ENCODE peak calls at places on chromosomes 16 and 17, in ten cellular contexts. B is SK-N-SH, D is HCT116, N is PC-3, P is GM23248, W is IMR-90, R is mesenchymal stem cell, X is endothelial cell of umbilical vein, M is fibroblast of lung, U is K562. C is an unnamed sample. For H3K9me3 and H3K36me3, the result is how much of the 10 kb centered on the place peaks cover.

GRCh38 chr16:10776280-10776679 is 32.6 kb downstream of the NUBP1 start:
- DNase-seq in D (no peak), N (no peak), B (no peak), M (no peak), W (no peak), P (no peak), X (no peak), R (no peak), U (no peak), C (no peak)

GRCh38 chr16:52451971-52452421 is 94.9 kb downstream of the TOX3 start:
- DNase-seq in W (no peak), P (no peak), B (no peak), M (no peak), D (no peak), X (no peak), U (no peak), N (no peak), R (no peak), C (peak)

GRCh38 chr17:7632492-7632894 is 2.6 kb downstream of the SHBG start:
- DNase-seq in N (peak), B (no peak), D (peak), U (peak), M (peak), W (peak), X (peak), P (peak), R (peak), C (peak)

GRCh38 chr17:68821860-68822693 is 133.1 kb downstream of the ABCA8 start:
- DNase-seq in W (peak), X (peak), N (peak), P (peak), B (peak), R (peak), U (no peak), M (peak), D (peak), C (no peak)

GRCh38 chr17:31068291-31068690 is 26.5 kb upstream of the NF1 start:
- DNase-seq in X (peak), N (peak), U (peak), P (peak), M (peak), B (peak), D (peak), R (peak), W (peak), C (peak)

GRCh38 chr17:27502526-27503324 is 46.5 kb downstream of the KSR1 start:
- DNase-seq in X (no peak), B (no peak), R (peak), W (peak), U (no peak), M (peak), N (no peak), P (peak), D (no peak), C (no peak)

GRCh38 chr17:80354381-80354780 is 60.6 kb upstream of the ENDOV start:
- DNase-seq in P (no peak), M (no peak), R (no peak), N (no peak), X (no peak), W (no peak), D (no peak), B (no peak), U (no peak), C (no peak)

GRCh38 chr17:37706446-37706845 is 38.4 kb downstream of the HNF1B start:
- DNase-seq in P (no peak), W (no peak), D (no peak), B (no peak), M (no peak), R (no peak), X (no peak), U (no peak), N (no peak), C (no peak)

GRCh38 chr17:55852734-55853133 is 101.9 kb downstream of the PCTP start:
- DNase-seq in P (no peak), W (no peak), R (no peak), U (no peak), X (no peak), M (no peak), D (no peak), N (no peak), B (no peak), C (no peak)

GRCh38 chr17:71842991-71843390 is 277.8 kb upstream of the SOX9 start:
- DNase-seq in X (no peak), N (no peak), D (no peak), U (no peak), W (no peak), R (no peak), P (no peak), B (no peak), M (no peak), C (no peak)

GRCh38 chr16:20734782-20735181 is 6.8 kb downstream of the THUMPD1 start:
- DNase-seq in D (no peak), X (no peak), R (no peak), B (no peak), U (no peak), M (no peak), W (no peak), N (no peak), P (no peak), C (no peak)

GRCh38 chr16:11833951-11834695 is 17.2 kb downstream of the RSL1D1 start:
- DNase-seq in X (no peak), R (peak), N (peak), D (no peak), B (no peak), P (peak), W (peak), M (peak), U (no peak), C (no peak)

GRCh38 chr17:82920150-82920549 is 80.3 kb upstream of the ZNF750 start:
- DNase-seq in U (no peak), B (no peak), N (no peak), R (no peak), P (no peak), W (no peak), D (no peak), M (no peak), X (no peak), C (no peak)

GRCh38 chr16:495127-495748 is 32.3 kb upstream of the CAPN15 start:
- DNase-seq in N (peak), W (peak), D (no peak), M (peak), X (peak), P (peak), B (peak), R (peak), U (peak), C (no peak)

GRCh38 chr16:12260647-12261262 is 284.2 kb downstream of the SNX29 start:
- DNase-seq in P (no peak), X (no peak), N (no peak), W (peak), U (peak), B (no peak), D (peak), R (peak), M (peak), C (no peak)

GRCh38 chr16:67884684-67885083 is at the start of gene NRN1L:
- DNase-seq in D (no peak), M (peak), N (peak), X (no peak), P (peak), U (peak), B (peak), W (peak), R (peak), C (peak)

GRCh38 chr16:49527621-49528020 is 154.0 kb downstream of the C16orf78 start:
- DNase-seq in W (no peak), B (peak), P (no peak), U (no peak), D (no peak), M (peak), R (no peak), X (no peak), N (no peak), C (peak)

GRCh38 chr16:8926827-8927226 is 36.9 kb downstream of the USP7 start:
- DNase-seq in W (no peak), B (no peak), U (no peak), D (no peak), X (no peak), N (no peak), M (no peak), P (no peak), R (no peak), C (no peak)

GRCh38 chr16:580141-580945 is 9.5 kb upstream of the RAB40C start:
- DNase-seq in W (no peak), U (no peak), B (no peak), P (no peak), X (no peak), D (no peak), M (no peak), N (no peak), R (no peak), C (no peak)

GRCh38 chr17:17545031-17545820 is 46.3 kb downstream of the PEMT start:
- DNase-seq in W (peak), B (no peak), M (peak), P (peak), X (no peak), U (no peak), R (no peak), D (no peak), N (no peak), C (no peak)

GRCh38 chr16:75172578-75172977 is 24.3 kb downstream of the ZFP1 start:
- DNase-seq in M (no peak), W (no peak), U (no peak), R (no peak), D (no peak), X (no peak), B (no peak), P (no peak), N (no peak), C (no peak)

GRCh38 chr17:7888184-7888920 is at the start of gene CHD3:
- DNase-seq in X (no peak), U (no peak), B (no peak), N (peak), W (peak), P (peak), M (peak), D (no peak), R (peak), C (peak)

GRCh38 chr16:19841184-19841583 is 43.5 kb downstream of the GPRC5B start:
- DNase-seq in M (no peak), R (no peak), B (no peak), W (no peak), N (no peak), X (no peak), U (no peak), P (no peak), D (no peak), C (no peak)

GRCh38 chr17:1590031-1590746 is 27.6 kb upstream of the PITPNA start:
- DNase-seq in R (peak), N (peak), P (peak), D (peak), X (peak), M (peak), B (no peak), U (peak), W (peak), C (peak)

GRCh38 chr17:82709676-82710498 is 6.6 kb upstream of the FN3KRP start:
- DNase-seq in X (no peak), W (no peak), M (no peak), B (no peak), D (no peak), U (no peak), P (no peak), R (no peak), N (no peak), C (no peak)

GRCh38 chr17:3894188-3894587 is 1.3 kb upstream of the CAMKK1 start:
- DNase-seq in X (no peak), D (no peak), R (no peak), U (no peak), W (no peak), P (no peak), M (no peak), B (no peak), N (no peak), C (peak)

GRCh38 chr17:76095943-76096342 is 7.6 kb downstream of the EXOC7 start:
- DNase-seq in D (no peak), P (no peak), M (no peak), U (no peak), W (no peak), N (no peak), B (no peak), X (no peak), R (no peak), C (no peak)

GRCh38 chr17:44770526-44770925 is 11.7 kb downstream of the ADAM11 start:
- DNase-seq in X (no peak), N (no peak), R (no peak), M (no peak), U (no peak), W (no peak), P (no peak), D (no peak), B (no peak), C (no peak)

GRCh38 chr17:17853811-17854527 is 17.2 kb upstream of the SREBF1 start:
- DNase-seq in M (no peak), X (no peak), D (no peak), N (peak), R (no peak), U (no peak), B (no peak), P (peak), W (no peak), C (no peak)

GRCh38 chr17:51298508-51299371 is 38.4 kb downstream of the UTP18 start:
- DNase-seq in P (peak), M (peak), B (peak), N (peak), D (peak), U (peak), X (peak), R (peak), W (peak), C (no peak)

GRCh38 chr16:27145630-27146029 is 57.7 kb upstream of the KDM8 start:
- DNase-seq in B (no peak), D (no peak), W (no peak), N (no peak), P (no peak), X (no peak), U (no peak), R (no peak), M (no peak), C (no peak)

DNA sequence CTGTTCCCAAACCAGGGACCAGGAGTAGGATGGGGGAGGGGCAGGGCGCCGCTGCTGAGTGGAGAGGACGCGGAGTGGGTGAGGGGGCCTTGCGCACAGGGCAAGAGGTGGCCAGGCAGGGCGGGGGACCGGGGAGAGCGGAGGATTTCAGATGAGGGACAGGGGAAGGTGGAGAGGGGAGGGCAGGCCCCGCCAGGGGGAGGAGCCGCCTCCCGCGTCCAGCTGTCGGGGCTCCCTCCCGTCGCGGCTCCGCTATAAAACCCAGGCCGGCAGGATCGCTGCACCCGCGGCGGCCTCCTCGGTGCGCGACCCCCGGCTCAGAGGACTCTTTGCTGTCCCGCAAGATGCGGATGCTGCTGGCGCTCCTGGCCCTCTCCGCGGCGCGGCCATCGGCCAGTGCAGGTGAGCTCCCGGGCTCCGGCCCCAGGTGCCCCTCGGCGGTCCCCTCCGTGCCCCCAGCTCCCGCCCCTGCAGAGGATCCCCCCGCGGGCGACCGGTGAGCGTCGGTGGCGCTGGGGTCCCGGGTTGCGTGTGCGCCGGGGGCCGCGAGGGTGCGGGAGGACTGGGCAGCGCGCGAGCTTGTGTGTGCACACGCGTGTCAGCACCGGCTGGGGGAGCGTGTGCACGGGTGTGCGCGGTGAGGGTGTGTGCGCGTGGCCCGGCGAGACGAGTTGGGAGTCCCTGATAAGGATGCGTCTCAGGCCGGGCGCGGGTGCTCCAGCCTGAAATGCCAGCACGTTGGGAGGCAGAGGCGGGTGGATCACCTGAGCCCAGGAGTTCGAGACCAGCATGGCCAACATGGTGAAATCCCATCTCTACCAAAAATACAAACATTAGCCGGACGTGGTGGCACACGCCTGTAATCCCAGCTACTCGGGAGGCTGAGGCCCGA is at the start of gene CA4:
- DNase-seq in W (no peak), X (no peak), N (no peak), D (no peak), M (no peak), P (no peak), R (no peak), U (peak), B (peak), C (no peak)
- H3K9ac ChIP-seq in W (no peak), X (no peak), N (no peak), D (no peak), M (no peak), P (no peak), R (no peak), U (no peak), B (no peak), C (peak)

DNA sequence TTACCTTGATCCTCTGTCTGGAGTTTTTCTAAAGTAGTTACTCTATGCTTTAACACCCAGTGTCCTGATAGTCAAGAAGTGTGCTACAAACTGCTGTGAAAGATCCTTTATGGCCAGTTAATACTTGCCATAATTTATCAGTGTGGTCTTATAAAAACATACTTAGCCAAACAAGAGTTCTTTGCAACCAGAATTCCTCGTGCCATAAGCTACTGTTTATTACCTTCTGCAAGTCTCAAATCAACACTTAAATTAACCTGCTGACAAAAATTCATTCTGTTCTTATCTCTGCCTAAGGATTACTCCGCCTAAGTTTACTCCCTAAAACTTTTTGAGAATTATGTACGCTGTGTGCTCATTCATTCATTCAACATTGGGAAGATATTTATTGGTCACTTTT is 22.8 kb downstream of the ZNF75A start:
- DNase-seq in B (no peak), P (no peak), W (no peak), U (peak), R (no peak), N (no peak), M (no peak), X (no peak), D (no peak), C (no peak)
- H3K9me3 ChIP-seq in B (under half), P (under half), W (under half), U (under half), R (under half), N (under half), M (under half), X (under half), D (under half), C (under half)

GRCh38 chr16:89881368-89881730 is 8.0 kb downstream of the TCF25 start:
- DNase-seq in P (no peak), X (no peak), B (no peak), W (no peak), D (no peak), N (no peak), M (no peak), R (no peak), U (no peak), C (no peak)
- H3K36me3 ChIP-seq in P (under half), X (under half), B (half or more), W (half or more), D (half or more), N (under half), M (under half), R (half or more), U (half or more), C (under half)

DNA sequence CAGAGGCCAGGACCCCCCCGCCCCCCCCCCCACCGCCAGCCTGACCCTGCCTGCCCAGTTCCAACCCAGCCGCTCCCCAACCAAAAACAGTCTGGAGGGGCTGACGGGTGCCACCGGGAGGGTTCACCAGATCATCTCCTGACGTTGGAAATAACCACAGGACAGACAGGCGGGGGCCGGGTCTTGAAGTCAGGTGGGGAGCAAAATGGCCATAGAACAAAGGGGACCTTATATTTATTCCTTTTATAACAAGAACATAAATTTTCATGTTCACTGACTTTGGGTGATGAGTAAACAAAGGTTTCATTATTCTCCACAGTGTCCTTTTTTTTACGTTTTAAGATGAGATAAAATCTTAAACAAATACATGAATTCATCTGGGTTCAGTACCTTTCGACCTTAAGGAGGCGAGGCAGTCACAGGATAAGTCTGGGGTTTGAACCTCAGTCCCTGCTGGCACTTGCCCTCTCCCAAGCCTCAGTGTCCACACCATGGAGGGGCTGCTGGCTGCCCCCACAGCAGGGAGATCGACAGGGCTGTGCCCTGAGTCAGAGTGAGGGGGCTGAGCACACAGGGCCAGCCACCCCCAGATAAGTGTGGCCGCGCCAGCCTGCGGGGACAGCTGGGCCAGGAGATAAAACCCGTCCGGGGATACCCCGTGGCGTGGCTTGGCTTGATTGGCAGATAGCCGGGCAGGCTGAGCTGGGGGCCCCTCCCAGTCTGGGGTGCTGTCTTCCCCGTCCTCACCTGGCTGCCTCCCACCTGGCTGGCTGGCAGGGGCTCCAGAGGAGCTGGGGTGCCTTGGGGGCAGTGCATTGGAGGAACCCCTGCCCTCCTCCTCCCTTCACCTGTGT is 15.0 kb downstream of the SLC7A5 start:
- DNase-seq in X (no peak), M (no peak), D (no peak), B (peak), N (peak), U (peak), R (no peak), W (no peak), P (no peak), C (no peak)
- H3K9ac ChIP-seq in X (no peak), M (peak), D (peak), B (peak), N (peak), U (peak), R (peak), W (peak), P (peak), C (no peak)

GRCh38 chr16:35733278-35733965 is 2274.0 kb downstream of the TP53TG3F start:
- DNase-seq in U (no peak), B (no peak), D (no peak), N (no peak), W (no peak), R (no peak), P (no peak), X (no peak), M (no peak), C (no peak)

GRCh38 chr16:35735403-35736251 is 2276.2 kb downstream of the TP53TG3F start:
- DNase-seq in N (no peak), B (no peak), P (no peak), M (no peak), R (no peak), W (no peak), U (no peak), X (no peak), D (no peak), C (no peak)

GRCh38 chr16:35733971-35734702 is 2274.7 kb downstream of the TP53TG3F start:
- DNase-seq in P (no peak), X (no peak), M (no peak), B (no peak), W (no peak), N (no peak), U (no peak), R (no peak), D (no peak), C (no peak)

GRCh38 chr16:35737076-35737475 is 2277.7 kb downstream of the TP53TG3F start:
- DNase-seq in M (no peak), X (no peak), N (no peak), D (no peak), P (peak), B (no peak), U (no peak), R (no peak), W (no peak), C (no peak)

GRCh38 chr16:35734728-35735402 is 2275.5 kb downstream of the TP53TG3F start:
- DNase-seq in W (no peak), D (no peak), M (no peak), B (no peak), R (no peak), P (no peak), N (no peak), U (no peak), X (no peak), C (no peak)
- H3K9me3 ChIP-seq in W (under half), D (under half), M (under half), B (under half), R (under half), P (under half), N (under half), U (under half), X (under half), C (under half)